ENCODE peak calls at places on chromosome 4, in seven cellular contexts. A is hypothalamus; M is activated CD4-positive, alpha-beta memory T cell treated with anti-CD3 and anti-CD28 coated beads, Interleukin-2, amount 10 ng/mL, durations not matched to agents 7 days and 5 days; C is CD4-positive, alpha-beta T cell; S is GM04504; X is MCF 10A; U is HFFc6. V is an unnamed sample.

GRCh38 chr4:177008071-177008835 is 215.5 kb upstream of the VEGFC start:
- DNase-seq in X (peak; percentile 70), A (no peak), C (no peak), U (peak; percentile 80), S (no peak), M (no peak), V (no peak)

GRCh38 chr4:174523003-174523693 is 860 bp upstream of the HPGD start:
- DNase-seq in S (no peak), U (no peak), M (no peak), A (no peak), X (no peak), C (no peak), V (no peak)

GRCh38 chr4:36348403-36348938 is 67.1 kb downstream of the DTHD1 start:
- DNase-seq in S (no peak), U (no peak), A (no peak), X (no peak), M (peak; percentile 25), C (no peak), V (no peak)

GRCh38 chr4:108030332-108030731 is 40.6 kb downstream of the HADH start:
- DNase-seq in C (peak; percentile 61), S (peak; percentile 60), U (peak; percentile 64), M (peak; percentile 71), A (no peak), X (peak; percentile 51), V (no peak)

GRCh38 chr4:108160741-108161352 is 7.9 kb downstream of the LEF1 start:
- DNase-seq in S (no peak), M (no peak), C (no peak), U (no peak), A (no peak), X (no peak), V (no peak)

GRCh38 chr4:141302926-141303325 is 82.2 kb downstream of the ZNF330 start:
- DNase-seq in A (no peak), M (no peak), C (no peak), X (no peak), U (no peak), S (no peak), V (no peak)

GRCh38 chr4:54152846-54153600 is 53.1 kb downstream of the GSX2 start:
- DNase-seq in X (peak; percentile 42), S (no peak), A (no peak), M (no peak), C (no peak), U (peak; percentile 55), V (no peak)

GRCh38 chr4:89110541-89110985 is 770 bp upstream of the TIGD2 start:
- DNase-seq in U (no peak), A (no peak), S (no peak), C (no peak), X (no peak), M (no peak), V (no peak)

GRCh38 chr4:8468746-8469535 is 28.4 kb downstream of the TRMT44 start:
- DNase-seq in X (peak; percentile 66), S (peak; percentile 23), M (peak; percentile 64), U (peak; percentile 39), C (peak; percentile 40), A (no peak), V (no peak)

GRCh38 chr4:123941306-123941705 is 544.7 kb downstream of the SPRY1 start:
- DNase-seq in M (no peak), C (no peak), U (peak; percentile 17), X (no peak), S (no peak), A (no peak), V (no peak)

GRCh38 chr4:10639664-10640063 is 44.9 kb downstream of the CLNK start:
- DNase-seq in A (no peak), U (peak; percentile 5), X (no peak), M (no peak), S (no peak), C (no peak), V (no peak)

GRCh38 chr4:99885063-99885664 is 9.1 kb downstream of the LAMTOR3 start:
- DNase-seq in A (no peak), X (peak; percentile 64), U (peak; percentile 41), S (no peak), C (no peak), M (peak; percentile 28), V (no peak)

GRCh38 chr4:174604198-174604597 is 81.9 kb upstream of the HPGD start:
- DNase-seq in A (no peak), X (peak; percentile 53), U (no peak), S (no peak), C (no peak), M (no peak), V (no peak)

GRCh38 chr4:15774020-15774420 is 4.1 kb upstream of the CD38 start:
- DNase-seq in A (no peak), S (no peak), X (peak; percentile 33), U (no peak), C (no peak), M (no peak), V (peak; percentile 48)

GRCh38 chr4:76272091-76272490 is 20.6 kb downstream of the FAM47E start:
- DNase-seq in C (no peak), M (no peak), A (no peak), U (no peak), X (no peak), S (no peak), V (no peak)

GRCh38 chr4:37223732-37224131 is 20.8 kb upstream of the NWD2 start:
- DNase-seq in U (no peak), A (no peak), C (no peak), X (no peak), S (no peak), M (no peak), V (no peak)

GRCh38 chr4:69058410-69059059 is 37.7 kb upstream of the UGT2B7 start:
- DNase-seq in C (no peak), X (no peak), M (no peak), A (no peak), U (no peak), S (no peak), V (no peak)

GRCh38 chr4:112284166-112284565 is 1.5 kb downstream of the TIFA start:
- DNase-seq in U (no peak), X (peak; percentile 24), C (no peak), A (no peak), S (no peak), M (no peak), V (no peak)

GRCh38 chr4:90977726-90978125 is 850.5 kb downstream of the CCSER1 start:
- DNase-seq in M (no peak), U (no peak), X (no peak), C (no peak), A (no peak), S (no peak), V (no peak)

GRCh38 chr4:21954406-21954805 is 5.8 kb upstream of the KCNIP4 start:
- DNase-seq in X (no peak), M (no peak), U (no peak), A (no peak), S (no peak), C (no peak), V (no peak)

GRCh38 chr4:10529891-10530786 is 72.9 kb upstream of the ZNF518B start:
- DNase-seq in U (no peak), A (no peak), C (no peak), S (no peak), M (no peak), X (peak; percentile 81), V (no peak)

GRCh38 chr4:99915449-99915848 is 21.2 kb upstream of the LAMTOR3 start:
- DNase-seq in U (no peak), A (no peak), C (no peak), M (no peak), S (no peak), X (no peak), V (no peak)

GRCh38 chr4:158411180-158411721 is 110.4 kb upstream of the RXFP1 start:
- DNase-seq in M (no peak), A (no peak), U (no peak), X (peak; percentile 52), S (no peak), C (no peak), V (no peak)

GRCh38 chr4:167014944-167015343 is 219.3 kb downstream of the SPOCK3 start:
- DNase-seq in M (no peak), U (no peak), S (no peak), A (no peak), X (no peak), C (no peak), V (no peak)

GRCh38 chr4:10981611-10982010 is 297.0 kb upstream of the CLNK start:
- DNase-seq in C (no peak), U (no peak), X (no peak), S (no peak), M (no peak), A (no peak), V (no peak)

GRCh38 chr4:8516996-8517550 is 63.1 kb upstream of the GPR78 start:
- DNase-seq in A (no peak), M (no peak), C (no peak), S (no peak), X (no peak), U (no peak), V (no peak)

GRCh38 chr4:1247811-1248261 is 1.1 kb downstream of the CTBP1 start:
- DNase-seq in S (no peak), C (no peak), X (peak; percentile 31), A (no peak), U (no peak), M (no peak), V (no peak)

GRCh38 chr4:103150677-103151076 is 47.5 kb downstream of the CENPE start:
- DNase-seq in M (no peak), C (no peak), S (peak; percentile 16), A (no peak), X (peak; percentile 14), U (peak; percentile 80), V (no peak)

GRCh38 chr4:155787113-155787710 is 28.4 kb downstream of the GUCY1B1 start:
- DNase-seq in M (no peak), X (peak; percentile 73), U (peak; percentile 53), A (no peak), S (no peak), C (no peak), V (no peak)

GRCh38 chr4:7394681-7395451 is 39.9 kb downstream of the PSAPL1 start:
- DNase-seq in U (no peak), X (no peak), A (no peak), M (peak; percentile 14), C (no peak), S (no peak), V (no peak)

GRCh38 chr4:109592367-109592766 is 32.3 kb downstream of the MCUB start:
- DNase-seq in A (no peak), U (no peak), S (no peak), M (no peak), X (no peak), C (no peak), V (no peak)

GRCh38 chr4:93878566-93878965 is 50.0 kb downstream of the ATOH1 start:
- DNase-seq in A (no peak), U (no peak), C (no peak), S (no peak), X (no peak), M (no peak), V (no peak)